ENCODE peak calls at places on chromosomes 2 and 18, in six cellular contexts. U, V, B, W, D and E are unnamed samples.

GRCh38 chr2:24886640-24887324 is 33.3 kb downstream of the ADCY3 start:
- DNase-seq in D (no peak), U (no peak), W (no peak), B (no peak), V (no peak), E (no peak)

GRCh38 chr2:199612509-199613130 is 154.9 kb upstream of the SATB2 start:
- DNase-seq in U (no peak), D (no peak), B (no peak), V (no peak), W (no peak), E (no peak)

GRCh38 chr2:155145758-155146229 is 447.3 kb downstream of the KCNJ3 start:
- DNase-seq in V (no peak), U (no peak), B (no peak), W (no peak), D (peak; percentile 24), E (no peak)

GRCh38 chr2:185787530-185788145 is 49.0 kb downstream of the FSIP2 start:
- DNase-seq in W (no peak), D (no peak), B (no peak), V (no peak), U (no peak), E (no peak)

GRCh38 chr18:73638709-73639108 is 508.9 kb downstream of the FBXO15 start:
- DNase-seq in B (no peak), U (no peak), V (no peak), D (no peak), W (no peak), E (no peak)

GRCh38 chr2:149617057-149617456 is 29.5 kb upstream of the MMADHC start:
- DNase-seq in U (no peak), B (no peak), W (no peak), D (no peak), V (no peak), E (no peak)

GRCh38 chr2:94986392-94986963 is 39.0 kb upstream of the MAL start:
- DNase-seq in W (peak; percentile 71), B (peak; percentile 68), U (no peak), D (peak; percentile 34), V (peak; percentile 69), E (peak; percentile 70)

GRCh38 chr2:58834404-58834803 is 593.3 kb upstream of the FANCL start:
- DNase-seq in W (peak; percentile 16), V (peak; percentile 30), U (no peak), B (peak; percentile 77), D (no peak), E (no peak)

GRCh38 chr18:49650426-49650891 is 88.6 kb downstream of the LIPG start:
- DNase-seq in U (no peak), W (no peak), D (no peak), V (no peak), B (no peak), E (peak; percentile 14)

GRCh38 chr18:10314111-10314510 is 140.3 kb upstream of the APCDD1 start:
- DNase-seq in U (no peak), B (no peak), W (no peak), V (no peak), D (no peak), E (no peak)

GRCh38 chr2:95181774-95182173 is 16.2 kb downstream of the ZNF2 start:
- DNase-seq in B (no peak), D (no peak), U (no peak), W (no peak), V (no peak), E (no peak)

GRCh38 chr2:102082591-102083586 is 59.7 kb upstream of the IL1R1 start:
- DNase-seq in U (no peak), V (no peak), W (peak; percentile 23), B (no peak), D (no peak), E (no peak)

GRCh38 chr2:207226243-207226642 is 60.5 kb upstream of the KLF7 start:
- DNase-seq in D (no peak), W (no peak), V (no peak), B (no peak), U (no peak), E (no peak)

GRCh38 chr2:583666-584065 is 93.5 kb downstream of the TMEM18 start:
- DNase-seq in B (no peak), U (no peak), V (peak; percentile 24), D (no peak), W (no peak), E (no peak)

GRCh38 chr2:240460781-240461431 is 25.4 kb downstream of the GPC1 start:
- DNase-seq in B (peak; percentile 49), U (peak; percentile 3), D (peak; percentile 6), W (no peak), V (peak; percentile 24), E (no peak)

GRCh38 chr2:121334581-121335293 is 49.7 kb upstream of the TFCP2L1 start:
- DNase-seq in W (no peak), U (no peak), V (no peak), D (no peak), B (no peak), E (no peak)

GRCh38 chr2:172261292-172261691 is 158.6 kb upstream of the DLX2 start:
- DNase-seq in V (no peak), U (no peak), D (no peak), B (no peak), W (no peak), E (no peak)

GRCh38 chr2:100891911-100892642 is 72.1 kb downstream of the NPAS2 start:
- DNase-seq in V (peak; percentile 34), D (no peak), W (peak; percentile 63), U (no peak), B (no peak), E (no peak)

GRCh38 chr18:35415511-35416427 is 38.6 kb upstream of the ZNF396 start:
- DNase-seq in W (no peak), D (no peak), V (no peak), B (no peak), U (no peak), E (no peak)

GRCh38 chr2:29314816-29315571 is 199.8 kb downstream of the CLIP4 start:
- DNase-seq in U (no peak), V (no peak), W (no peak), D (peak; percentile 20), B (no peak), E (peak; percentile 55)

GRCh38 chr2:7010376-7010775 is 93.2 kb downstream of the RNF144A start:
- DNase-seq in D (no peak), B (no peak), V (no peak), U (no peak), W (no peak), E (no peak)

GRCh38 chr2:119430023-119430498 is 1.6 kb upstream of the TMEM37 start:
- DNase-seq in D (no peak), W (no peak), V (no peak), U (no peak), B (no peak), E (no peak)

GRCh38 chr2:119432882-119433522 is 1.3 kb downstream of the TMEM37 start:
- DNase-seq in B (no peak), D (no peak), W (no peak), V (no peak), U (no peak), E (no peak)

GRCh38 chr2:119431155-119431975 is at the start of gene TMEM37:
- DNase-seq in W (peak; percentile 58), U (no peak), B (peak; percentile 79), D (peak; percentile 84), V (peak; percentile 96), E (peak; percentile 86)

GRCh38 chr2:119433636-119434327 is 2.1 kb downstream of the TMEM37 start:
- DNase-seq in V (no peak), W (no peak), U (no peak), D (peak; percentile 58), B (no peak), E (no peak)

DNA sequence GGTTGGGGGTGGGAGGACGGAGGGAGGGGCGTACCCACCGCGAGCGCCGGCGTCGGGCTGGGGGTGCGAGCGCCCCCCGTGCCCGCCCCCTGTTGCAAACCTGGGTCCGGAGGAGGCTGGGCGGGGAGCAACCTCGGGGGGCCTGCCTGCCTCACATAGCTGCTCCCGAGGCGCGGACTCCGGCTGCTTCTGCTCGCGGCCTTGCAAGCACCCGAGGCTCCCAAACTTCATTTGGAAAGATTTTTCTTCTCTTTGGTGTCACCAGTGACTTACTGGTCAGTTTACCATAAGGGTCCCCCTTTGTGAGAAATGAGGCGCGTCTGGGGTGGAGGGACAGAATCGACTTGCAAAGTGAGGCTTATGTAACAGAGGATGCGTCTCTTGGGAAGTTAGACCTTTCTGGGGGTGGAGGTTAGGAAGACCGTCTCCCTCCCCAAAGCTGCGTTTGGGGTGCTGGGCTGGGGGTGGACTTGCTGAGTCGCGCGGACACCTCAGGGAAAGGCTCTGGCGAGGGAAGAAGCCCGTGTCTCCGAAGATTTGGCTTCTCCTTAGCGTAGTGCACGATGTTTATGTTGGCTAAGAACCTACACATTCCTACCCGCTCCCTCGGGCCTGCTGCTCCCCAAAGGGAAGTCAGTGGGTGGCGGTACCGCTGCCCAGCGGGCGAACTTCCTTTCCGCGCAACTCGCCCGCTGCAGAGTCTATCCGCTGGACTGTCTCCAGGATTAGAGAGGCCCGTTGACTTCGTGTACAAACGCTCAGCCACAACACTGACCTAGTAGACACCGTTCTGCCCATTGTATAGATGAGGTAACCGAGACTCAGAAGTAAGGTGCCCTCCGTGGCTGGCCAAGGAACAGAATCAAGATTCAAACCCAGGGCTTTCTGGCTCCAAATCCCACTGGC is 575 bp downstream of the TMEM37 start:
- DNase-seq in W (no peak), D (peak; percentile 50), B (peak; percentile 70), V (no peak), U (no peak), E (peak; percentile 72)
- TF ChIP-seq EP300 in W (no peak), D (no peak), B (no peak), V (no peak), U (no peak), E (no peak)

DNA sequence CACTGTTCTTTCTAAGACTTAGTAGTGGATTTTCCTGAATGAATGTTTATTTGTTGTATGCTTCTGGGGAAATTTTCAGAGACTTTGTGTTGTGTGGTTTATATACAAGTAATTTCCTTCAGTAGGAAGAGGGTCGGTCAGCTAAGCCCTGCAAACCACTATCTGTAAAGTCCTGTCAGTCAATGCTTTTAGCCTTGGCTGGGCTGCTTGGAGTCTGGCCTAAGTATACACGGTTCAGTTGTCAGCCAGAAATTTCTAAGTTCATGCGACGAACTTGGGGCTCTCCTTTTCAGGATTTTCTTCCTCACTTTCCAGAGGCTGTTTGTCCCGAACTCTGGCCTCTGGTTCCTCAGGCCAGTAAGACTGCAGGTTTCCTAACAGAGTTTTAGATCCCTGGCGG is 21.3 kb downstream of the C2orf49 start:
- DNase-seq in V (no peak), W (no peak), B (no peak), D (no peak), U (no peak), E (no peak)
- TF ChIP-seq POLR2A in V (no peak), W (no peak), B (no peak), D (no peak), U (no peak), E (no peak)

GRCh38 chr2:108200569-108200968 is 39.2 kb upstream of the SULT1C3 start:
- DNase-seq in D (no peak), V (no peak), B (no peak), U (no peak), W (no peak), E (no peak)
- H3K9me3 ChIP-seq in D (no peaks in the 10 kb centered on the region), V (no peaks in the 10 kb centered on the region), B (no peaks in the 10 kb centered on the region), U (peaks cover 3% of the 10 kb centered on the region), W (peaks cover 2% of the 10 kb centered on the region), E (peaks cover 6% of the 10 kb centered on the region)

DNA sequence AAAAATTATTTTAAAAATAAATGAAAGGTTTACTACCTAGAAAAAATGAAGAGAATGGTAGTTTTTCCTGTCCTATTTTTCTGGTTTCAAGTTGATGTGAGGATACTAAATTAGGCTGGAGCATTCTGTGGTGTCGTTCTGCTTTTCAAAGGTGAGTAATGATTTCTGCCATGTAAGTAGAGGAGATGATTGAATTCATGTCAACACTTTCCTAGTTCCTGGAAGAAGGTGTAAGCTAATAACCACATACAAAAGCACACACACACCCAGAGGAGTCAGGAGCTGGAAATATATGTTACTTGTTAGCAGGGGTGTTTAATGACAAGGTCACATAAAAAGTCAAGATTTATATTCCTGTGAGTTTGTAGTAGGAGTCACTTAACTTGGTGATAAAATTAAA is 172.1 kb downstream of the TMX3 start:
- DNase-seq in D (no peak), V (no peak), B (no peak), U (no peak), W (no peak), E (no peak)
- TF ChIP-seq EP300 in D (no peak), V (no peak), B (no peak), U (no peak), W (no peak), E (no peak)